ENCODE peak calls at places on chromosomes 16 and 17, in five cellular contexts. K is 8988T; B is naive thymus-derived CD4-positive, alpha-beta T cell; N is ELR; Q is lower leg skin. J is an unnamed sample.

GRCh38 chr16:7321661-7322060 is 11.0 kb upstream of the RBFOX1 start:
- DNase-seq in K (no peak), B (no peak), N (no peak), Q (no peak), J (no peak)

GRCh38 chr16:72858611-72859493 is 189.1 kb downstream of the ZFHX3 start:
- DNase-seq in K (no peak), B (no peak), N (no peak), Q (no peak), J (no peak)

GRCh38 chr17:48356866-48357265 is 73.1 kb downstream of the SKAP1 start:
- DNase-seq in K (no peak), B (no peak), N (no peak), Q (no peak), J (no peak)

GRCh38 chr17:320809-321385 is 31.7 kb downstream of the RPH3AL start:
- DNase-seq in K (no peak), B (no peak), N (no peak), Q (no peak), J (no peak)

GRCh38 chr17:31175237-31175636 is 80.5 kb downstream of the NF1 start:
- DNase-seq in K (no peak), B (no peak), N (no peak), Q (no peak), J (no peak)

GRCh38 chr16:76639685-76640289 is 362.6 kb downstream of the CNTNAP4 start:
- DNase-seq in K (no peak), B (no peak), N (peak), Q (no peak), J (no peak)

GRCh38 chr16:73176577-73177013 is 128.7 kb upstream of the ZFHX3 start:
- DNase-seq in K (no peak), B (no peak), N (peak), Q (no peak), J (no peak)

GRCh38 chr17:40303706-40304450 is 5.1 kb upstream of the RARA start:
- DNase-seq in K (no peak), B (no peak), N (peak), Q (no peak), J (no peak)

GRCh38 chr16:11258553-11259287 is 2.7 kb upstream of the SOCS1 start:
- DNase-seq in K (no peak), B (peak), N (no peak), Q (peak), J (no peak)

GRCh38 chr17:28317965-28318758 is 838 bp upstream of the TMEM97 start:
- DNase-seq in K (no peak), B (no peak), N (no peak), Q (no peak), J (no peak)

GRCh38 chr16:80806957-80807356 is 2.6 kb upstream of the CDYL2 start:
- DNase-seq in K (peak), B (no peak), N (peak), Q (no peak), J (no peak)

GRCh38 chr16:2526135-2526534 is 5.1 kb downstream of the CEMP1 start:
- DNase-seq in K (peak), B (no peak), N (no peak), Q (no peak), J (no peak)

GRCh38 chr17:50478391-50479361 is at the start of gene RSAD1:
- DNase-seq in K (peak), B (peak), N (peak), Q (peak), J (peak)

GRCh38 chr17:42844761-42845555 is 578 bp downstream of the AOC2 start:
- DNase-seq in K (no peak), B (no peak), N (no peak), Q (no peak), J (no peak)

GRCh38 chr16:84095466-84095865 is 21.3 kb downstream of the MBTPS1 start:
- DNase-seq in K (no peak), B (no peak), N (no peak), Q (no peak), J (no peak)

GRCh38 chr17:42759982-42760651 is 910 bp upstream of the RAMP2 start:
- DNase-seq in K (no peak), B (no peak), N (no peak), Q (no peak), J (no peak)

J was measured in left lung.